ENCODE peak calls at places on chromosomes 16 and 17, in ten cellular contexts. Z is GM12891, J is NCI-H1092, T is stomach, S is HT-29, V is substantia nigra, U is left cardiac atrium, E is HS-5, K is activated T-cell treated with anti-CD3 and anti-CD28 coated beads for 1 hour, A is astrocyte of the hippocampus. G is an unnamed sample.

GRCh38 chr17:63498621-63499195 is 21.8 kb downstream of the ACE start:
- DNase-seq in Z (no peak), A (no peak), S (no peak), T (no peak), U (no peak), E (peak), J (no peak), K (no peak), V (no peak), G (no peak)

GRCh38 chr17:20073056-20073979 is 64.2 kb downstream of the SPECC1 start:
- DNase-seq in Z (no peak), J (no peak), U (peak), V (no peak), T (peak), K (peak), S (no peak), E (no peak), A (peak), G (no peak)

GRCh38 chr16:87499189-87499486 is 6.3 kb upstream of the ZCCHC14 start:
- DNase-seq in E (peak), J (no peak), A (peak), V (no peak), S (no peak), U (no peak), T (no peak), K (no peak), Z (no peak), G (no peak)

GRCh38 chr16:56911771-56912541 is 20.0 kb upstream of the HERPUD1 start:
- DNase-seq in J (no peak), V (no peak), K (no peak), U (peak), E (peak), Z (no peak), A (peak), T (peak), S (no peak), G (no peak)

GRCh38 chr17:49013311-49014205 is 16.4 kb downstream of the IGF2BP1 start:
- DNase-seq in J (no peak), A (peak), E (no peak), V (no peak), T (no peak), Z (no peak), U (no peak), S (no peak), K (no peak), G (peak)

GRCh38 chr16:73053379-73054130 is 5.6 kb upstream of the ZFHX3 start:
- DNase-seq in J (peak), S (peak), E (no peak), K (no peak), Z (no peak), T (no peak), U (no peak), A (peak), V (no peak), G (peak)

GRCh38 chr17:48131216-48131824 is 23.8 kb downstream of the SNX11 start:
- DNase-seq in E (peak), K (peak), J (peak), A (peak), T (peak), V (no peak), U (peak), Z (no peak), S (peak), G (peak)

GRCh38 chr17:83124871-83125514 is 45.6 kb downstream of the METRNL start:
- DNase-seq in Z (no peak), U (no peak), S (no peak), K (no peak), T (no peak), V (no peak), A (no peak), E (no peak), J (no peak), G (no peak)

GRCh38 chr16:85082553-85083050 is 29.7 kb downstream of the CIBAR2 start:
- DNase-seq in J (no peak), T (no peak), K (no peak), V (no peak), Z (peak), E (no peak), A (no peak), U (no peak), S (no peak), G (no peak)

GRCh38 chr16:66278111-66278531 is 88.4 kb upstream of the CDH5 start:
- DNase-seq in U (no peak), V (no peak), T (peak), K (no peak), J (no peak), S (peak), E (no peak), A (no peak), Z (no peak), G (peak)

GRCh38 chr16:53912155-53912554 is 208.2 kb downstream of the FTO start:
- DNase-seq in J (no peak), K (peak), U (no peak), V (no peak), T (no peak), A (peak), Z (no peak), E (no peak), S (no peak), G (no peak)

GRCh38 chr16:57747996-57748395 is 12.4 kb downstream of the KATNB1 start:
- DNase-seq in A (no peak), T (no peak), U (no peak), Z (no peak), J (no peak), E (no peak), S (no peak), V (no peak), K (no peak), G (no peak)

GRCh38 chr16:48081656-48082055 is 74.1 kb downstream of the ABCC12 start:
- DNase-seq in Z (no peak), E (peak), T (no peak), U (no peak), A (peak), K (no peak), S (no peak), V (no peak), J (no peak), G (no peak)

GRCh38 chr17:59406808-59407381 is 75.4 kb downstream of the YPEL2 start:
- DNase-seq in Z (no peak), S (no peak), J (peak), T (no peak), K (no peak), V (no peak), E (no peak), U (no peak), A (peak), G (peak)

GRCh38 chr17:7703584-7704574 is 1.1 kb upstream of the EFNB3 start:
- DNase-seq in T (peak), U (peak), K (no peak), V (no peak), J (peak), S (peak), A (peak), Z (no peak), E (no peak), G (no peak)

GRCh38 chr17:75509528-75510258 is 5.6 kb downstream of the CASKIN2 start:
- DNase-seq in V (no peak), J (no peak), U (peak), T (no peak), E (no peak), A (no peak), S (no peak), Z (no peak), K (no peak), G (no peak)

GRCh38 chr17:82396601-82397435 is 21.3 kb upstream of the HEXD start:
- DNase-seq in Z (no peak), J (no peak), A (peak), V (no peak), S (no peak), E (peak), K (no peak), T (no peak), U (no peak), G (no peak)

GRCh38 chr17:75459590-75460267 is 3.3 kb downstream of the TMEM94 start:
- DNase-seq in J (no peak), U (no peak), T (peak), A (peak), K (no peak), S (peak), V (no peak), E (no peak), Z (no peak), G (no peak)

GRCh38 chr16:64534180-64534780 is 587.6 kb downstream of the CDH11 start:
- DNase-seq in E (no peak), J (no peak), K (no peak), S (no peak), U (no peak), Z (no peak), T (no peak), A (peak), V (no peak), G (no peak)

GRCh38 chr17:29390856-29391631 is 881 bp downstream of the TAOK1 start:
- DNase-seq in V (no peak), T (no peak), K (no peak), E (no peak), A (peak), J (no peak), U (peak), S (peak), Z (no peak), G (peak)

GRCh38 chr16:16186820-16187219 is 36.5 kb downstream of the ABCC6 start:
- DNase-seq in E (no peak), A (no peak), Z (no peak), T (no peak), K (no peak), J (no peak), S (no peak), V (no peak), U (no peak), G (no peak)

GRCh38 chr16:54106078-54106477 is 180.5 kb downstream of the IRX3 start:
- DNase-seq in K (no peak), Z (no peak), S (no peak), A (no peak), E (no peak), T (no peak), J (no peak), V (no peak), U (no peak), G (peak)

GRCh38 chr16:81632392-81633146 is 146.5 kb upstream of the PLCG2 start:
- DNase-seq in S (peak), J (no peak), E (peak), Z (no peak), V (no peak), K (peak), A (peak), U (no peak), T (peak), G (peak)

GRCh38 chr16:87963400-87963799 is 12.2 kb downstream of the BANP start:
- DNase-seq in J (no peak), S (no peak), V (no peak), A (peak), E (peak), U (no peak), Z (no peak), T (no peak), K (peak), G (no peak)

GRCh38 chr16:53034306-53034705 is 18.4 kb downstream of the CHD9NB start:
- DNase-seq in J (no peak), A (no peak), V (no peak), T (no peak), S (no peak), Z (no peak), K (no peak), U (no peak), E (no peak), G (no peak)

GRCh38 chr17:49926886-49927285 is 42.1 kb upstream of the DLX4 start:
- DNase-seq in E (no peak), T (no peak), Z (no peak), K (no peak), V (no peak), S (no peak), A (no peak), J (no peak), U (peak), G (no peak)

GRCh38 chr16:87368029-87368765 is 15.4 kb downstream of the FBXO31 start:
- DNase-seq in V (no peak), E (no peak), T (no peak), J (no peak), U (no peak), A (no peak), K (no peak), S (no peak), Z (no peak), G (no peak)

GRCh38 chr17:41654134-41654907 is 29.9 kb upstream of the KRT17 start:
- DNase-seq in K (no peak), T (peak), V (no peak), E (no peak), Z (no peak), A (no peak), S (peak), U (no peak), J (no peak), G (peak)

GRCh38 chr16:47461598-47462266 is 601 bp downstream of the PHKB start:
- DNase-seq in S (peak), Z (peak), K (no peak), T (no peak), U (no peak), V (no peak), A (peak), J (no peak), E (no peak), G (peak)

G was measured in Calu3.